ENCODE peak calls at places on chromosome 10, in five cellular contexts. P, R, I, G and C are unnamed samples.

GRCh38 chr10:49394933-49395740 is 752 bp downstream of the DRGX start:
- DNase-seq in I (no peak), R (no peak), G (no peak), P (no peak), C (no peak)

GRCh38 chr10:132793871-132794849 is 8.2 kb upstream of the NKX6-2 start:
- DNase-seq in R (no peak), P (no peak), G (no peak), I (no peak), C (no peak)

GRCh38 chr10:78351283-78351682 is 317.6 kb downstream of the RPS24 start:
- DNase-seq in R (no peak), I (no peak), P (no peak), G (no peak), C (no peak)

GRCh38 chr10:43754569-43755260 is 106.0 kb upstream of the ZNF32 start:
- DNase-seq in I (no peak), R (no peak), P (no peak), G (no peak), C (no peak)

GRCh38 chr10:59107147-59107546 is 69.3 kb upstream of the PHYHIPL start:
- DNase-seq in P (no peak), R (no peak), G (no peak), I (no peak), C (no peak)

GRCh38 chr10:118116555-118117311 is 70.0 kb upstream of the RAB11FIP2 start:
- DNase-seq in R (no peak), I (no peak), P (no peak), G (no peak), C (peak; percentile 49)

GRCh38 chr10:118374404-118374803 is 32.3 kb upstream of the FAM204A start:
- DNase-seq in P (no peak), R (no peak), G (no peak), I (no peak), C (no peak)

GRCh38 chr10:24814568-24815313 is 91.1 kb upstream of the ARHGAP21 start:
- DNase-seq in G (no peak), R (no peak), P (no peak), I (no peak), C (peak; percentile 5)

GRCh38 chr10:48634198-48634983 is 29.5 kb upstream of the ARHGAP22 start:
- DNase-seq in R (no peak), I (peak; percentile 68), P (peak; percentile 15), G (peak; percentile 52), C (no peak)

GRCh38 chr10:66819691-66820090 is 106.1 kb upstream of the LRRTM3 start:
- DNase-seq in G (no peak), R (no peak), P (no peak), I (no peak), C (no peak)

GRCh38 chr10:24847476-24847875 is 104.9 kb downstream of the PRTFDC1 start:
- DNase-seq in G (no peak), I (no peak), P (no peak), R (no peak), C (no peak)

GRCh38 chr10:118850418-118851061 is 95.8 kb upstream of the CACUL1 start:
- DNase-seq in I (peak; percentile 76), P (peak; percentile 43), G (peak; percentile 71), R (peak; percentile 60), C (peak; percentile 66)

GRCh38 chr10:78749200-78749599 is 319.6 kb upstream of the ZMIZ1 start:
- DNase-seq in G (no peak), P (no peak), R (no peak), I (no peak), C (no peak)

GRCh38 chr10:132458595-132459251 is 61.7 kb downstream of the PWWP2B start:
- DNase-seq in I (no peak), G (peak; percentile 39), R (peak; percentile 60), P (peak; percentile 53), C (no peak)

GRCh38 chr10:77311186-77311585 is 326.4 kb downstream of the KCNMA1 start:
- DNase-seq in G (no peak), R (no peak), P (no peak), I (no peak), C (no peak)